ENCODE peak calls at places on chromosomes 3 and 15, in four cellular contexts. L is IMR-90, O is suprapubic skin, E is GM12892. J is an unnamed sample.

GRCh38 chr15:61186905-61187865 is 41.9 kb downstream of the RORA start:
- DNase-seq in L (no peak), O (no peak), E (no peak), J (no peak)

GRCh38 chr3:52490938-52491526 is 4.1 kb upstream of the STAB1 start:
- DNase-seq in O (no peak), L (peak; percentile 31), E (no peak), J (no peak)

GRCh38 chr3:197371521-197372075 is 73.2 kb upstream of the DLG1 start:
- DNase-seq in O (no peak), E (no peak), L (no peak), J (no peak)

GRCh38 chr3:123348471-123349200 is 100.3 kb downstream of the ADCY5 start:
- DNase-seq in E (no peak), L (no peak), O (peak; percentile 28), J (no peak)

GRCh38 chr3:189756651-189757078 is 125.5 kb downstream of the TP63 start:
- DNase-seq in L (no peak), O (no peak), E (no peak), J (no peak)

GRCh38 chr3:10189557-10190374 is 25.0 kb downstream of the IRAK2 start:
- DNase-seq in L (peak; percentile 28), O (peak; percentile 96), E (no peak), J (no peak)

GRCh38 chr3:23129062-23129461 is 74.1 kb upstream of the UBE2E2 start:
- DNase-seq in E (no peak), O (no peak), L (no peak), J (no peak)

GRCh38 chr3:108190346-108190745 is 31.9 kb downstream of the IFT57 start:
- DNase-seq in O (no peak), E (no peak), L (no peak), J (no peak)

GRCh38 chr3:8845641-8846040 is 76.2 kb upstream of the OXTR start:
- DNase-seq in L (peak; percentile 72), E (no peak), O (no peak), J (no peak)

GRCh38 chr3:129599073-129599472 is 7.4 kb downstream of the PLXND1 start:
- DNase-seq in L (no peak), E (no peak), O (no peak), J (no peak)

GRCh38 chr15:35519536-35520149 is 26.3 kb downstream of the DPH6 start:
- DNase-seq in L (peak; percentile 64), O (no peak), E (no peak), J (peak; percentile 77)

GRCh38 chr3:141456328-141456689 is 30.5 kb upstream of the RASA2 start:
- DNase-seq in E (no peak), O (peak; percentile 64), L (peak; percentile 84), J (no peak)

GRCh38 chr15:59424626-59425025 is 13.4 kb upstream of the FAM81A start:
- DNase-seq in O (no peak), E (no peak), L (no peak), J (no peak)

GRCh38 chr15:52858388-52859176 is 68.4 kb upstream of the ONECUT1 start:
- DNase-seq in L (no peak), E (no peak), O (no peak), J (no peak)

GRCh38 chr3:20040476-20041196 is 390 bp downstream of the KAT2B start:
- DNase-seq in O (peak; percentile 81), L (peak; percentile 61), E (peak; percentile 58), J (peak; percentile 88)
- TF ChIP-seq POLR2A in O (peak; percentile 10), L (no peak), E (no peak), J (no peak)

GRCh38 chr3:196317702-196318467 is at the start of gene DYNLT2B:
- DNase-seq in E (peak; percentile 98), O (peak; percentile 90), L (peak; percentile 84), J (peak; percentile 97)
- TF ChIP-seq POLR2A in E (peak; percentile 89), O (peak; percentile 20), L (no peak), J (peak; percentile 77)

GRCh38 chr3:13420051-13420816 is at the start of gene NUP210:
- DNase-seq in E (peak; percentile 84), L (no peak), O (no peak), J (peak; percentile 82)
- TF ChIP-seq POLR2A in E (peak; percentile 81), L (no peak), O (no peak), J (peak; percentile 58)

GRCh38 chr3:45226206-45226915 is at the start of gene TMEM158:
- DNase-seq in O (peak; percentile 87), L (peak; percentile 70), E (peak; percentile 81), J (peak; percentile 76)
- TF ChIP-seq POLR2A in O (no peak), L (peak; percentile 79), E (no peak), J (no peak)

GRCh38 chr15:66586155-66586976 is 20.6 kb upstream of the LCTL start:
- DNase-seq in L (no peak), O (no peak), E (no peak), J (no peak)
- TF ChIP-seq POLR2A in L (no peak), O (no peak), E (no peak), J (no peak)

GRCh38 chr3:15099364-15100098 is 583 bp upstream of the RBSN start:
- DNase-seq in L (no peak), O (no peak), E (no peak), J (no peak)

GRCh38 chr3:15097889-15098288 is 1.1 kb downstream of the RBSN start:
- DNase-seq in O (no peak), E (no peak), L (no peak), J (peak; percentile 25)

GRCh38 chr3:15096026-15096425 is 2.9 kb downstream of the RBSN start:
- DNase-seq in L (no peak), E (no peak), O (no peak), J (no peak)

GRCh38 chr3:15102256-15102655 is 3.3 kb upstream of the RBSN start:
- DNase-seq in L (no peak), E (no peak), O (peak; percentile 82), J (no peak)

DNA sequence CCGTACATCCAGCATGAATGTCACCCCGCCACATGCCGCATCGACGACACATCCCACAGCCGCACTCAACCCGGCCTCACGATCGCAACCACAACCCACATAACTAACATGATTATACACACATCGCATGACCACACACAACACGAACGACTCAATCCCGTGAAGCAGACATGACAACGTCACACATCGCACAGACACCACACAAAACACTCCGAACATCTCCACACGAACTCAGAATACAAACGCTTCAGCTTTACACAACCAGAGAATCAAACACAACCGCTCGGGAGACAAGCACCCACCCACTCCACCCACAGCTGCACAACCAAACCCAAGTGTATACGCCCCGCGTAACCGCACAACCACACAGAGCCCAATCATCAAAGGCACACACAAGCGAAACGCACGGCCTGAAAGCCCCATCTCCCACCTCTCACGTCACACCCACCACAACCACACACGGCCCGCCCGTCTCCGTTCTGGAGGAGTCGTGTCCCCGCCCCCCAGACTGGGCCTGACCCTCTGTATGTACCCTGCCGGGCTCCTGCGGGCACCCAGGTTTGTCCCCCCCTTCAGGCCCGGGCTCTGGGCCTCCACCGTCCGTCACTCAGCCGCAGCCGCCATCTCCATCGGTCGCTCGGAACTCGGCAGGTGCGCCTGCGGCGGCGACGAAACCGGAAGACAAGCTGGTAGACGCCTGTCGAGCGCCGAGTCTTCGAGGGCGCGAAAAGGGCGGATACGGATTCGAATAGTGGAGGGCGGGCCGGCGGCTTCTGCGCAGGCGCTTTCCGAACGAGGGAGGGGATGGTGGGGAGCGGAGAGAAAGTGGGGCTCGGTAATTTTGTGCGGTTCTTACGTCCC is at the start of gene RBSN:
- DNase-seq in O (peak; percentile 96), L (peak; percentile 92), E (peak; percentile 76), J (peak; percentile 96)
- TF ChIP-seq POLR2A in O (peak; percentile 61), L (peak; percentile 69), E (peak; percentile 82), J (peak; percentile 82)

GRCh38 chr3:50316657-50317242 is 5.8 kb downstream of the HYAL2 start:
- DNase-seq in E (no peak), O (peak; percentile 88), L (peak; percentile 28), J (no peak)
- TF ChIP-seq POLR2A in E (no peak), O (no peak), L (no peak), J (no peak)

GRCh38 chr15:101251830-101252820 is at the start of gene CHSY1:
- DNase-seq in L (peak; percentile 93), O (peak; percentile 95), E (peak; percentile 76), J (peak; percentile 94)

GRCh38 chr15:101250331-101250730 is 1.5 kb downstream of the CHSY1 start:
- DNase-seq in O (no peak), E (no peak), L (peak; percentile 78), J (no peak)

GRCh38 chr15:101252836-101253235 is 988 bp upstream of the CHSY1 start:
- DNase-seq in E (no peak), L (no peak), O (no peak), J (peak; percentile 50)

GRCh38 chr15:101248274-101248673 is 3.6 kb downstream of the CHSY1 start:
- DNase-seq in E (no peak), L (no peak), O (no peak), J (no peak)

DNA sequence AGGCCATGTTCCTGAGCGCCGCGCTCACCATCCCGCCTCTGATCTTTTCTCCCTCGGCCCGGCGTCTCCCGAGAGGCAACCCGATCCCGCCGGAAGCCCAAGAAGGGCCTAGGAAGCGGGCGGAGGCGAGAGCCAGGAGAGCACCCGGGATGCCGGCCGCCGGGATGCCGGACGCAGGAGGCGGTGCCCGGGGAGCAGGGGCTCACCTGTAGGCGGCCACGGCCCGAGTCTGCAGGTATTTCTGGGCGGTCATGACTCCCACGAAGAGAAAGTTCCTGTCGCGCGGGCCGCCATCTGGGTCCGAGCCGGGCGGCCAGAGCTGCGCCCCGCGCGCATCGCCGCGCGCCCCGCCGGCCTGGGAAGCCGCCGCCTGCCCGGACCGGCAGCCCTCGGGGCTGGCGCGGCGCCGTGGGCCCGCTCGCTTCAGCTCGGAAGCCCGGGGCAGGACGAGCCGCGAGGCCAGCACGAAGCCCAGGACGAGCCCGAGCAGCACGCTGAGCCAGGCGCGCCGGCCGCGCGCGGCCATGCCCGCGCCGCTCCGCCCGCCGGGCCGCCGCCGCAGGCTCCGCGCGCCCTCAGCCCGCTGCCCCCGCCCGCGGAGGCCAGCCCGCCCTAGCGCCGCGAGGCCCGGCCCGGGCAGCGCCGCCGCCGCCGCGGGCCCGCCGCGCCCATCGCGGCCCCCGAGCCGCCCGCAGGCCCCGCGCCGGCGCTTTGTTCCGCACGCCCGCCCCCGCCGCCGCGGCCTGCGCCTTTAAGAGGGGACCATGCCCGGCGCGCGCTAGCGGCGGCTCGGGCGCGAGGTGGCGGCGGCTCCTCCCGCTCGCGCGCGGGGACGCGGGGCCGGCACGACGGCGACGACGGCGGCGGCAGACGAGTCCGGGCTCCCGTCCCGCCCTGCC is 668 bp downstream of the CHSY1 start:
- DNase-seq in L (no peak), E (no peak), O (peak; percentile 79), J (peak; percentile 88)
- TF ChIP-seq POLR2A in L (no peak), E (no peak), O (no peak), J (no peak)

GRCh38 chr15:75367913-75368688 is at the start of gene MAN2C1:
- DNase-seq in E (peak; percentile 88), L (peak; percentile 94), O (peak; percentile 96), J (peak; percentile 98)

GRCh38 chr15:75364881-75365280 is 3.5 kb downstream of the MAN2C1 start:
- DNase-seq in O (no peak), L (no peak), E (no peak), J (no peak)

GRCh38 chr15:75363786-75364185 is 4.6 kb downstream of the MAN2C1 start:
- DNase-seq in E (no peak), O (no peak), L (no peak), J (no peak)

GRCh38 chr15:75367406-75367912 is 948 bp downstream of the MAN2C1 start:
- DNase-seq in L (no peak), E (no peak), O (no peak), J (no peak)

GRCh38 chr15:75366163-75366562 is 2.2 kb downstream of the MAN2C1 start:
- DNase-seq in O (no peak), E (no peak), L (no peak), J (no peak)
- TF ChIP-seq POLR2A in O (no peak), E (no peak), L (no peak), J (no peak)